ENCODE peak calls at places on chromosome 10, in four cellular contexts. One of them, this sample, is unnamed.

GRCh38 chr10:113897693-113898618 is 43.5 kb downstream of the NHLRC2 start:
- DNase-seq in stimulated activated CD8-positive, alpha-beta memory T cell treated with anti-CD3 and anti-CD28 coated beads, Interleukin-12 subunit alpha, Interleukin-12 subunit beta, amount 100 ng/mL, for 1 hour: no peak
- DNase-seq in fibroblast of the conjunctiva: no peak
- DNase-seq in NCI-H2081 treated with DMSO at 0.1 percent for 48 hours: no peak
- DNase-seq in this sample: no peak

GRCh38 chr10:32207544-32207943 is 139.4 kb downstream of the EPC1 start:
- DNase-seq in stimulated activated CD8-positive, alpha-beta memory T cell treated with anti-CD3 and anti-CD28 coated beads, Interleukin-12 subunit alpha, Interleukin-12 subunit beta, amount 100 ng/mL, for 1 hour: peak
- DNase-seq in fibroblast of the conjunctiva: peak
- DNase-seq in NCI-H2081 treated with DMSO at 0.1 percent for 48 hours: no peak
- DNase-seq in this sample: no peak

GRCh38 chr10:88565072-88565471 is 18.0 kb downstream of the RNLS start:
- DNase-seq in stimulated activated CD8-positive, alpha-beta memory T cell treated with anti-CD3 and anti-CD28 coated beads, Interleukin-12 subunit alpha, Interleukin-12 subunit beta, amount 100 ng/mL, for 1 hour: no peak
- DNase-seq in fibroblast of the conjunctiva: no peak
- DNase-seq in NCI-H2081 treated with DMSO at 0.1 percent for 48 hours: no peak
- DNase-seq in this sample: no peak

GRCh38 chr10:79049931-79050895 is 18.6 kb upstream of the ZMIZ1 start:
- DNase-seq in stimulated activated CD8-positive, alpha-beta memory T cell treated with anti-CD3 and anti-CD28 coated beads, Interleukin-12 subunit alpha, Interleukin-12 subunit beta, amount 100 ng/mL, for 1 hour: no peak
- DNase-seq in fibroblast of the conjunctiva: no peak
- DNase-seq in NCI-H2081 treated with DMSO at 0.1 percent for 48 hours: no peak
- DNase-seq in this sample: no peak

GRCh38 chr10:101228682-101229274 is 485 bp downstream of the LBX1 start:
- DNase-seq in stimulated activated CD8-positive, alpha-beta memory T cell treated with anti-CD3 and anti-CD28 coated beads, Interleukin-12 subunit alpha, Interleukin-12 subunit beta, amount 100 ng/mL, for 1 hour: no peak
- DNase-seq in fibroblast of the conjunctiva: no peak
- DNase-seq in NCI-H2081 treated with DMSO at 0.1 percent for 48 hours: no peak
- DNase-seq in this sample: no peak

GRCh38 chr10:100748251-100749058 is 3.1 kb downstream of the PAX2 start:
- DNase-seq in stimulated activated CD8-positive, alpha-beta memory T cell treated with anti-CD3 and anti-CD28 coated beads, Interleukin-12 subunit alpha, Interleukin-12 subunit beta, amount 100 ng/mL, for 1 hour: no peak
- DNase-seq in fibroblast of the conjunctiva: no peak
- DNase-seq in NCI-H2081 treated with DMSO at 0.1 percent for 48 hours: no peak
- DNase-seq in this sample: no peak

GRCh38 chr10:68666280-68666760 is 54.7 kb upstream of the CCAR1 start:
- DNase-seq in stimulated activated CD8-positive, alpha-beta memory T cell treated with anti-CD3 and anti-CD28 coated beads, Interleukin-12 subunit alpha, Interleukin-12 subunit beta, amount 100 ng/mL, for 1 hour: no peak
- DNase-seq in fibroblast of the conjunctiva: peak
- DNase-seq in NCI-H2081 treated with DMSO at 0.1 percent for 48 hours: no peak
- DNase-seq in this sample: no peak

GRCh38 chr10:114511875-114512274 is 107.6 kb upstream of the AFAP1L2 start:
- DNase-seq in stimulated activated CD8-positive, alpha-beta memory T cell treated with anti-CD3 and anti-CD28 coated beads, Interleukin-12 subunit alpha, Interleukin-12 subunit beta, amount 100 ng/mL, for 1 hour: no peak
- DNase-seq in fibroblast of the conjunctiva: no peak
- DNase-seq in NCI-H2081 treated with DMSO at 0.1 percent for 48 hours: no peak
- DNase-seq in this sample: no peak

GRCh38 chr10:113890769-113891168 is 36.3 kb downstream of the NHLRC2 start:
- DNase-seq in stimulated activated CD8-positive, alpha-beta memory T cell treated with anti-CD3 and anti-CD28 coated beads, Interleukin-12 subunit alpha, Interleukin-12 subunit beta, amount 100 ng/mL, for 1 hour: no peak
- DNase-seq in fibroblast of the conjunctiva: no peak
- DNase-seq in NCI-H2081 treated with DMSO at 0.1 percent for 48 hours: no peak
- DNase-seq in this sample: no peak

GRCh38 chr10:5557799-5558771 is 33.3 kb downstream of the CALML3 start:
- DNase-seq in stimulated activated CD8-positive, alpha-beta memory T cell treated with anti-CD3 and anti-CD28 coated beads, Interleukin-12 subunit alpha, Interleukin-12 subunit beta, amount 100 ng/mL, for 1 hour: no peak
- DNase-seq in fibroblast of the conjunctiva: no peak
- DNase-seq in NCI-H2081 treated with DMSO at 0.1 percent for 48 hours: no peak
- DNase-seq in this sample: no peak

GRCh38 chr10:51510231-51510630 is 189.2 kb downstream of the CSTF2T start:
- DNase-seq in stimulated activated CD8-positive, alpha-beta memory T cell treated with anti-CD3 and anti-CD28 coated beads, Interleukin-12 subunit alpha, Interleukin-12 subunit beta, amount 100 ng/mL, for 1 hour: no peak
- DNase-seq in fibroblast of the conjunctiva: no peak
- DNase-seq in NCI-H2081 treated with DMSO at 0.1 percent for 48 hours: no peak
- DNase-seq in this sample: no peak

GRCh38 chr10:77456414-77456813 is 181.2 kb downstream of the KCNMA1 start:
- DNase-seq in stimulated activated CD8-positive, alpha-beta memory T cell treated with anti-CD3 and anti-CD28 coated beads, Interleukin-12 subunit alpha, Interleukin-12 subunit beta, amount 100 ng/mL, for 1 hour: no peak
- DNase-seq in fibroblast of the conjunctiva: no peak
- DNase-seq in NCI-H2081 treated with DMSO at 0.1 percent for 48 hours: peak
- DNase-seq in this sample: no peak

GRCh38 chr10:1214882-1215540 is 158.8 kb downstream of the WDR37 start:
- DNase-seq in stimulated activated CD8-positive, alpha-beta memory T cell treated with anti-CD3 and anti-CD28 coated beads, Interleukin-12 subunit alpha, Interleukin-12 subunit beta, amount 100 ng/mL, for 1 hour: no peak
- DNase-seq in fibroblast of the conjunctiva: no peak
- DNase-seq in NCI-H2081 treated with DMSO at 0.1 percent for 48 hours: no peak
- DNase-seq in this sample: no peak

This sample was measured in CMK.